ENCODE peak calls at places on chromosome 18, in nine cellular contexts. L is activated CD4-positive, alpha-beta T cell treated with anti-CD3 and anti-CD28 coated beads, Interleukin-2, amount 50 U/mL, for 24 hours; R is epithelial cell of esophagus; U is LoVo; V is substantia nigra; O is NCI-H2029 treated with DMSO at 0.1 percent for 48 hours; A is activated T-cell treated with anti-CD3 and anti-CD28 coated beads for 1 hour; M is HTR-8/SVneo; I is NCI-H1694 treated with DMSO at 0.1 percent for 48 hours. Y is an unnamed sample.

GRCh38 chr18:9079863-9080528 is 22.5 kb upstream of the NDUFV2 start:
- DNase-seq in U (no peak), M (no peak), O (no peak), I (no peak), A (no peak), R (no peak), V (no peak), L (no peak), Y (no peak)

GRCh38 chr18:12307871-12308385 is at the start of gene TUBB6:
- DNase-seq in R (peak; percentile 81), L (no peak), U (peak; percentile 46), M (no peak), V (no peak), A (no peak), I (no peak), O (no peak), Y (peak; percentile 78)

GRCh38 chr18:59835656-59836379 is 64.0 kb upstream of the PMAIP1 start:
- DNase-seq in L (no peak), M (no peak), V (no peak), I (no peak), U (no peak), R (no peak), A (no peak), O (no peak), Y (no peak)

GRCh38 chr18:44601447-44601846 is 79.2 kb upstream of the SETBP1 start:
- DNase-seq in M (peak; percentile 5), I (no peak), A (no peak), L (no peak), U (peak; percentile 5), V (no peak), O (no peak), R (peak; percentile 84), Y (peak; percentile 83)

GRCh38 chr18:76056467-76057194 is 438.4 kb downstream of the ZNF516 start:
- DNase-seq in O (no peak), I (no peak), M (no peak), R (no peak), L (no peak), U (no peak), A (no peak), V (no peak), Y (no peak)

GRCh38 chr18:24995056-24995455 is 356.9 kb downstream of the ZNF521 start:
- DNase-seq in A (no peak), I (no peak), R (peak; percentile 72), L (no peak), M (no peak), U (no peak), O (no peak), V (no peak), Y (peak; percentile 39)

GRCh38 chr18:10045296-10045891 is 131.6 kb downstream of the VAPA start:
- DNase-seq in I (no peak), V (no peak), M (no peak), A (no peak), O (no peak), L (no peak), R (no peak), U (no peak), Y (no peak)

GRCh38 chr18:9366126-9366714 is 31.6 kb downstream of the TWSG1 start:
- DNase-seq in M (no peak), U (no peak), I (peak; percentile 81), O (no peak), L (no peak), V (no peak), A (no peak), R (peak; percentile 89), Y (peak; percentile 52)

GRCh38 chr18:76347341-76347740 is 147.7 kb downstream of the ZNF516 start:
- DNase-seq in A (no peak), O (no peak), L (no peak), V (no peak), U (no peak), I (no peak), M (no peak), R (no peak), Y (no peak)

GRCh38 chr18:6257950-6258349 is 156.8 kb downstream of the L3MBTL4 start:
- DNase-seq in A (no peak), I (no peak), V (no peak), U (no peak), R (no peak), L (no peak), M (no peak), O (no peak), Y (no peak)

GRCh38 chr18:9649164-9649540 is 34.8 kb upstream of the PPP4R1 start:
- DNase-seq in U (no peak), L (no peak), V (no peak), R (no peak), I (no peak), M (no peak), A (no peak), O (no peak), Y (peak; percentile 60)

GRCh38 chr18:2900742-2901404 is 54.1 kb downstream of the EMILIN2 start:
- DNase-seq in L (no peak), A (no peak), R (no peak), M (no peak), O (no peak), V (no peak), I (no peak), U (no peak), Y (no peak)

GRCh38 chr18:68803371-68803770 is 5.5 kb downstream of the CCDC102B start:
- DNase-seq in V (no peak), I (no peak), L (no peak), U (no peak), M (no peak), R (no peak), A (no peak), O (no peak), Y (peak; percentile 84)

GRCh38 chr18:34709104-34709503 is 994 bp upstream of the DTNA start:
- DNase-seq in A (no peak), I (no peak), U (no peak), R (peak; percentile 91), V (no peak), M (no peak), O (no peak), L (no peak), Y (peak; percentile 48)

GRCh38 chr18:692841-693240 is 19.6 kb downstream of the ENOSF1 start:
- DNase-seq in O (no peak), A (no peak), V (no peak), U (no peak), L (no peak), R (no peak), M (no peak), I (no peak), Y (no peak)

GRCh38 chr18:48926420-48926857 is 24.3 kb downstream of the SMAD7 start:
- DNase-seq in I (no peak), A (no peak), R (no peak), U (no peak), V (no peak), L (no peak), O (no peak), M (no peak), Y (no peak)

Y was measured in astrocyte of the spinal cord.